ENCODE peak calls at places on chromosomes 5 and 9, in ten cellular contexts. G, V, S, W, K, N, L, U, H and D are unnamed samples.

GRCh38 chr9:31799953-31800609 is 584.4 kb upstream of the ACO1 start:
- DNase-seq in G (no peak), V (no peak), S (peak), W (no peak), K (no peak), N (no peak), L (no peak), U (no peak), H (peak), D (no peak)

GRCh38 chr5:130216306-130216705 is 312.0 kb downstream of the CHSY3 start:
- DNase-seq in G (no peak), V (no peak), S (no peak), W (no peak), K (no peak), N (no peak), L (no peak), U (no peak), H (no peak), D (no peak)

GRCh38 chr9:36961568-36962360 is 72.3 kb downstream of the PAX5 start:
- DNase-seq in G (no peak), V (no peak), S (no peak), W (peak), K (no peak), N (no peak), L (peak), U (no peak), H (no peak), D (no peak)

GRCh38 chr9:126233175-126233574 is 93.5 kb upstream of the MVB12B start:
- DNase-seq in G (no peak), V (no peak), S (no peak), W (no peak), K (no peak), N (no peak), L (no peak), U (no peak), H (no peak), D (no peak)

GRCh38 chr5:135254183-135254582 is 144.8 kb downstream of the MACROH2A1 start:
- DNase-seq in G (no peak), V (no peak), S (no peak), W (no peak), K (no peak), N (no peak), L (no peak), U (no peak), H (no peak), D (no peak)

GRCh38 chr9:38423939-38424843 is at the start of gene IGFBPL1:
- DNase-seq in G (no peak), V (no peak), S (no peak), W (peak), K (no peak), N (peak), L (peak), U (no peak), H (no peak), D (peak)

GRCh38 chr5:53326420-53327153 is 153.8 kb upstream of the FST start:
- DNase-seq in G (no peak), V (peak), S (no peak), W (no peak), K (no peak), N (no peak), L (no peak), U (no peak), H (no peak), D (no peak)

GRCh38 chr5:172142709-172143215 is 45.3 kb downstream of the STK10 start:
- DNase-seq in G (no peak), V (peak), S (peak), W (no peak), K (no peak), N (no peak), L (no peak), U (no peak), H (no peak), D (peak)

GRCh38 chr9:2087500-2088313 is 72.6 kb downstream of the SMARCA2 start:
- DNase-seq in G (no peak), V (peak), S (peak), W (no peak), K (no peak), N (peak), L (no peak), U (no peak), H (peak), D (peak)

GRCh38 chr9:136671646-136672430 is 9.1 kb downstream of the EGFL7 start:
- DNase-seq in G (no peak), V (no peak), S (no peak), W (no peak), K (no peak), N (peak), L (no peak), U (no peak), H (no peak), D (no peak)

GRCh38 chr5:146540421-146540820 is 24.4 kb upstream of the GPR151 start:
- DNase-seq in G (no peak), V (peak), S (no peak), W (no peak), K (no peak), N (no peak), L (no peak), U (no peak), H (no peak), D (no peak)

GRCh38 chr5:172716796-172717313 is 54.1 kb downstream of the DUSP1 start:
- DNase-seq in G (peak), V (peak), S (peak), W (peak), K (peak), N (peak), L (peak), U (peak), H (peak), D (peak)

GRCh38 chr9:33728613-33729012 is 66.7 kb upstream of the PRSS3 start:
- DNase-seq in G (no peak), V (no peak), S (no peak), W (no peak), K (no peak), N (no peak), L (no peak), U (no peak), H (no peak), D (no peak)

GRCh38 chr9:78021692-78022091 is 9.9 kb downstream of the GNAQ start:
- DNase-seq in G (no peak), V (no peak), S (no peak), W (no peak), K (no peak), N (no peak), L (no peak), U (no peak), H (no peak), D (peak)

GRCh38 chr9:91954841-91955471 is 4.9 kb upstream of the ROR2 start:
- DNase-seq in G (no peak), V (peak), S (peak), W (peak), K (no peak), N (peak), L (peak), U (no peak), H (peak), D (peak)

GRCh38 chr5:35313296-35313695 is 83.0 kb upstream of the PRLR start:
- DNase-seq in G (no peak), V (peak), S (no peak), W (no peak), K (no peak), N (no peak), L (no peak), U (no peak), H (no peak), D (no peak)

GRCh38 chr5:66198837-66199236 is 54.7 kb downstream of the SREK1 start:
- DNase-seq in G (no peak), V (no peak), S (no peak), W (no peak), K (no peak), N (no peak), L (no peak), U (no peak), H (no peak), D (peak)

GRCh38 chr5:78591972-78592700 is 56.4 kb downstream of the LHFPL2 start:
- DNase-seq in G (no peak), V (no peak), S (no peak), W (no peak), K (no peak), N (no peak), L (no peak), U (no peak), H (no peak), D (no peak)

GRCh38 chr5:93395010-93395409 is 186.0 kb downstream of the NR2F1-AS1 start:
- DNase-seq in G (no peak), V (no peak), S (no peak), W (no peak), K (no peak), N (no peak), L (no peak), U (no peak), H (no peak), D (no peak)

GRCh38 chr5:167893271-167893670 is 398.2 kb upstream of the WWC1 start:
- DNase-seq in G (no peak), V (no peak), S (no peak), W (no peak), K (no peak), N (no peak), L (no peak), U (no peak), H (no peak), D (no peak)

GRCh38 chr9:10251490-10251889 is 361.3 kb downstream of the PTPRD start:
- DNase-seq in G (no peak), V (peak), S (peak), W (no peak), K (no peak), N (no peak), L (no peak), U (no peak), H (no peak), D (peak)

GRCh38 chr9:69173497-69173890 is 583 bp upstream of the TJP2 start:
- DNase-seq in G (no peak), V (no peak), S (no peak), W (peak), K (no peak), N (no peak), L (peak), U (no peak), H (no peak), D (no peak)

GRCh38 chr9:69172895-69173294 is 1.2 kb upstream of the TJP2 start:
- DNase-seq in G (no peak), V (no peak), S (no peak), W (no peak), K (no peak), N (no peak), L (no peak), U (no peak), H (no peak), D (no peak)

GRCh38 chr9:69175488-69175872 is 1.4 kb downstream of the TJP2 start:
- DNase-seq in G (no peak), V (no peak), S (no peak), W (no peak), K (no peak), N (no peak), L (no peak), U (no peak), H (no peak), D (no peak)

GRCh38 chr9:69174645-69175487 is 789 bp downstream of the TJP2 start:
- DNase-seq in G (no peak), V (peak), S (peak), W (peak), K (peak), N (no peak), L (peak), U (no peak), H (no peak), D (peak)

GRCh38 chr9:69173891-69174644 is at the start of gene TJP2:
- DNase-seq in G (peak), V (peak), S (peak), W (peak), K (peak), N (no peak), L (peak), U (peak), H (no peak), D (peak)
- TF ChIP-seq POLR2A in G (no peak), V (peak), S (peak), W (peak), K (peak), N (no peak), L (no peak), U (no peak), H (no peak), D (peak)

GRCh38 chr5:88863523-88863922 is 19.5 kb downstream of the MEF2C start:
- DNase-seq in G (no peak), V (no peak), S (no peak), W (no peak), K (no peak), N (no peak), L (no peak), U (no peak), H (no peak), D (no peak)

GRCh38 chr5:88858392-88858791 is 24.6 kb downstream of the MEF2C start:
- DNase-seq in G (no peak), V (no peak), S (no peak), W (no peak), K (no peak), N (no peak), L (no peak), U (no peak), H (no peak), D (no peak)

GRCh38 chr5:88862547-88863175 is 20.3 kb downstream of the MEF2C start:
- DNase-seq in G (no peak), V (no peak), S (no peak), W (no peak), K (no peak), N (no peak), L (no peak), U (no peak), H (no peak), D (no peak)

GRCh38 chr5:88861213-88861612 is 21.8 kb downstream of the MEF2C start:
- DNase-seq in G (no peak), V (no peak), S (no peak), W (no peak), K (no peak), N (no peak), L (no peak), U (no peak), H (no peak), D (no peak)

GRCh38 chr5:88860501-88860900 is 22.5 kb downstream of the MEF2C start:
- DNase-seq in G (no peak), V (peak), S (no peak), W (no peak), K (no peak), N (no peak), L (no peak), U (no peak), H (no peak), D (no peak)
- TF ChIP-seq POLR2A in G (no peak), V (no peak), S (no peak), W (no peak), K (no peak), N (no peak), L (no peak), U (no peak), H (no peak), D (no peak)

DNA sequence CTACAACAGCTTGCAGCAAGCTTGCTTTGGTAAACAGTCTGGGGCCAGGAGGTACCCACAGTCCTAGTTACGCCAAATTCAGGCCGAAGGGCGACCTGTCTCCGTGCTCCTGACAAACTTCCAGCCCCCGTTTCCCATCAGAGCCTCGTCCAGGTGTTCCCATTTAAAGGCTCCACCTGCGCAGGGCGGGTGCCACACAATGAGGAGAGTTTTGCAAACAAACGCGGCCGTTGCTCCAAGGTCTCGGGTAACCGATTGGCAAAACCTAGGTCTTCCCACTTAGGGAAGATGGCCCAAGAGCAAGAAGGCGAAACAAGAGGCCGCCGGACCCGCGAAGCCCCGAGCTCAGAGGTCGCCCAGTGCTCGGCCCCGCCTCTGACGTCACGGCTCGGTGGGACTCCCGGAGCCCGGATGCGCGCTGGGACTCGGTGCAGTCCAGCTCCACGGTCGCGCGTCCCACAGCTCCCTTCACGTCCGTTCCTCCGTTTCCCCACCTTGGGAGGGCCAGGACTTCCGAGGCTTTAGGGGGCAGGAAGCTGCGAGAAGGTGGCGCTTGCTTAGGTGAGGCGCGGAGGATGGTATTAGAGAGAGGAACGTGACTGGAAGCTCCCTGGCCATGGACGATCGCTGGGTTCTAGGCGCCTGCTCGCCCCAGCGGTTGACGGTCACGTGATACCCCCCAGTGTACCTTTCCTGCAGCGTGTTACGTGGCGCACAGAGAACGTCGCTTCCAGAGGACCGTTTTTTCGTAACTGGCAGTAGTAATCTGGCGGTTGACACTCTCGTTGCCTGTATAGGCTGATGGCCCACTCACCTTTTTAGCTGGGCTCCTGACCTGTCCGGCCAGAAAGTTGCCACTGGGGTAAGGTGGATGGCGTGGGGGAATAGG is 41.8 kb upstream of the KDM4C start:
- DNase-seq in G (peak), V (no peak), S (peak), W (peak), K (no peak), N (peak), L (peak), U (no peak), H (peak), D (peak)
- TF ChIP-seq POLR2A in G (no peak), V (no peak), S (peak), W (peak), K (no peak), N (peak), L (no peak), U (no peak), H (peak), D (peak)

GRCh38 chr5:149871471-149871870 is 73.1 kb downstream of the PDE6A start:
- DNase-seq in G (no peak), V (no peak), S (no peak), W (no peak), K (no peak), N (no peak), L (no peak), U (no peak), H (no peak), D (no peak)
- TF ChIP-seq POLR2A in G (no peak), V (no peak), S (no peak), W (no peak), K (no peak), N (no peak), L (no peak), U (no peak), H (no peak), D (no peak)

GRCh38 chr5:133106761-133107572 is 55.2 kb downstream of the HSPA4 start:
- DNase-seq in G (no peak), V (no peak), S (no peak), W (no peak), K (no peak), N (no peak), L (no peak), U (no peak), H (no peak), D (no peak)
- TF ChIP-seq POLR2A in G (no peak), V (no peak), S (no peak), W (no peak), K (no peak), N (no peak), L (no peak), U (no peak), H (no peak), D (no peak)

GRCh38 chr5:107980923-107981748 is 310.4 kb upstream of the EFNA5 start:
- DNase-seq in G (no peak), V (peak), S (no peak), W (no peak), K (no peak), N (no peak), L (no peak), U (no peak), H (no peak), D (no peak)

GRCh38 chr5:107979272-107979671 is 308.5 kb upstream of the EFNA5 start:
- DNase-seq in G (no peak), V (peak), S (no peak), W (no peak), K (no peak), N (no peak), L (no peak), U (no peak), H (no peak), D (no peak)

GRCh38 chr5:107979900-107980299 is 309.2 kb upstream of the EFNA5 start:
- DNase-seq in G (no peak), V (no peak), S (no peak), W (no peak), K (no peak), N (no peak), L (no peak), U (no peak), H (no peak), D (no peak)

GRCh38 chr5:107985144-107985543 is 314.4 kb upstream of the EFNA5 start:
- DNase-seq in G (no peak), V (no peak), S (no peak), W (no peak), K (peak), N (no peak), L (peak), U (no peak), H (peak), D (peak)

GRCh38 chr5:107982703-107983425 is 312.1 kb upstream of the EFNA5 start:
- DNase-seq in G (no peak), V (no peak), S (no peak), W (no peak), K (no peak), N (no peak), L (no peak), U (no peak), H (no peak), D (no peak)
- TF ChIP-seq POLR2A in G (no peak), V (no peak), S (no peak), W (no peak), K (no peak), N (no peak), L (no peak), U (no peak), H (no peak), D (no peak)

DNA sequence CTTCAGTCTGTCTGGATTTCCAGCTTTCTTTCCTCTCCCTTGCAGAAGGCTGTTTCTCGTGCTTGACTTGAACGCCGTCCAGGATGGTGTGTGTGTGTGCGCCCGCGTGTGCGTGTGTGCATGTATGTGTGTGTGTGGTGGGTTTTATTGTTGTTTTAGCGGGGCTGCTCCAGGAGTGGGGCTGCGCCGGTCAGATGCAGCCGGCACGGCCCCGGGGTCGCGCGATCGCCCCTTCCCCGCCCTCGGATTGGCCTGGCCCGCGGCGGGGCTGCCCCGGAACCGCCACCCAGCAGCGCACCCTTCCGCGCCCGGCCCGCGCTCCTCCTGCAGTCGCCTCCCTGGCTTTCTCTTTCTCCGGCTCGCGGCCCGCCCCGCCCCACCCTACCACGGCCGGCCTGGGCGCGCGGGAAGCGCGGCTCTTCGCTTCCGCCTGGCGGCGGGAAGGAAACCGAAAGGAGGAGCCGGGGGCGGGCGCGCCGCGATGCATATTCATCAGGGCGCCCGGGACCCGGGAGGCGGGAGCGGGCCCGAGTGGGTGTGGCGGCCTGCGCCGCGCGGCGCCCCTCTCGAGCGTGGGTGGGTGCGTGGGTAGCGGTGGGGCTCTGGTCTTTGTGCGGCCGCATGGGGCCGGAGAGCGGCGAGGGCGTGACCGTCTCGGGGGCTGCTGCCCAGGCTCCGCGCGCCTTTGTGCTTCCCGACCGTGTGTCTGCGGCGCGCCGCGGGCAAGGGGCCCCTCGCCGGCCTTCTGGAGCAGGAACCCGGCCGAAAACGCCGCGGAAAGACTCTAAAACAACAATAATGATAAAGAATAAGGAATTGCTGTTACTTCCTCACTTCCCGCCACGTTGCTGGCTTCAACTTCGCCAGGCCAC is 8.5 kb upstream of the NFIB start:
- DNase-seq in G (peak), V (peak), S (peak), W (peak), K (peak), N (peak), L (peak), U (peak), H (peak), D (peak)
- TF ChIP-seq POLR2A in G (no peak), V (no peak), S (no peak), W (peak), K (peak), N (peak), L (peak), U (peak), H (no peak), D (peak)

GRCh38 chr5:138438724-138439536 is at the start of gene REEP2:
- DNase-seq in G (peak), V (peak), S (no peak), W (no peak), K (no peak), N (peak), L (no peak), U (no peak), H (no peak), D (peak)
- TF ChIP-seq POLR2A in G (no peak), V (no peak), S (no peak), W (no peak), K (no peak), N (no peak), L (no peak), U (no peak), H (no peak), D (no peak)